ENCODE peak calls at places on chromosomes 12 and 14, in six cellular contexts. I is kidney epithelial cell, R is cardiac fibroblast, E is MM.1S, K is AG09309, F is Panc1. H is an unnamed sample.

GRCh38 chr14:71739273-71739990 is 192.8 kb upstream of the RGS6 start:
- DNase-seq in I (peak; percentile 70), R (peak; percentile 21), E (no peak), F (no peak), K (no peak), H (no peak)

GRCh38 chr12:87112946-87113345 is 856.8 kb upstream of the MGAT4C start:
- DNase-seq in K (no peak), E (no peak), I (no peak), R (no peak), F (no peak), H (no peak)

GRCh38 chr12:94621662-94622359 is 28.5 kb downstream of the TMCC3 start:
- DNase-seq in I (peak; percentile 88), E (peak; percentile 83), K (no peak), R (peak; percentile 19), F (no peak), H (peak; percentile 59)

GRCh38 chr12:67541625-67541991 is 106.9 kb upstream of the DYRK2 start:
- DNase-seq in I (no peak), F (no peak), K (no peak), E (peak; percentile 78), R (no peak), H (no peak)

GRCh38 chr12:117189725-117190209 is 503 bp downstream of the FBXO21 start:
- DNase-seq in F (no peak), K (no peak), R (peak; percentile 26), I (no peak), E (no peak), H (peak; percentile 20)

GRCh38 chr12:46430340-46430948 is 57.9 kb upstream of the SLC38A2 start:
- DNase-seq in R (peak; percentile 90), F (peak; percentile 94), K (peak; percentile 59), E (no peak), I (peak; percentile 80), H (peak; percentile 91)

GRCh38 chr14:75980856-75981255 is 939 bp downstream of the TGFB3 start:
- DNase-seq in I (no peak), K (no peak), R (peak; percentile 39), F (no peak), E (no peak), H (peak; percentile 27)

GRCh38 chr12:117502233-117502632 is 140.8 kb upstream of the NOS1 start:
- DNase-seq in I (no peak), R (no peak), E (no peak), K (no peak), F (no peak), H (no peak)

GRCh38 chr12:65122661-65123060 is 1.6 kb upstream of the WIF1 start:
- DNase-seq in K (no peak), R (no peak), E (no peak), F (no peak), I (no peak), H (no peak)

GRCh38 chr14:67420102-67420739 is 8.3 kb upstream of the PLEK2 start:
- DNase-seq in K (no peak), F (no peak), I (no peak), E (peak; percentile 43), R (no peak), H (no peak)

GRCh38 chr12:82375201-82375600 is 16.9 kb downstream of the METTL25 start:
- DNase-seq in E (no peak), F (no peak), K (no peak), I (no peak), R (no peak), H (no peak)

GRCh38 chr12:65999564-66000280 is 130.8 kb downstream of the LLPH start:
- DNase-seq in R (peak; percentile 44), K (no peak), F (no peak), I (peak; percentile 52), E (no peak), H (no peak)

GRCh38 chr14:90815567-90815816 is 738 bp downstream of the TTC7B start:
- DNase-seq in F (no peak), I (no peak), E (no peak), R (no peak), K (no peak), H (no peak)

DNA sequence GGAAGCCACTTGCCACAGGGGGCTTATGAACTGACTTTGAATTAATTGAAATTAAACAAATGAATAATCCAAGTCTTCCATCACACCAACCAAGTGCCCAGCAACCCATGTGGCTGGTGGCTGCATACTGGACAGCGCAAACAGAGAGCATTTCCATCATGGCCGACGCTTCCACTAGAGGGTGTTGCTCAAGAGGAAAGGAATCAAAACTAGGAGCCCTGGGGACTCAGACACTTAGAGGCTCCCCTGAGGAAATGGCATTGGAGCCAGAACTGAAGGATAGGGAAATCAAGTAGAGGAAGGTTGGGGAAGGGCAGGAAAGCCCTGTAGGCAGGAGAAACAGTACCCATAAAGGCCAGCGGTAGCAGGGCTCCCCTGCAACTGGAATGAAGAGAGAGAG is 50.6 kb upstream of the NUAK1 start:
- DNase-seq in I (no peak), R (no peak), E (no peak), F (no peak), K (no peak), H (no peak)
- TF ChIP-seq CTCF in I (no peak), R (no peak), E (no peak), F (peak; percentile 36), K (no peak), H (no peak)

GRCh38 chr14:57189070-57189469 is 79.6 kb downstream of the EXOC5 start:
- DNase-seq in K (no peak), I (no peak), F (no peak), E (no peak), R (peak; percentile 34), H (peak; percentile 25)
- TF ChIP-seq CTCF in K (peak; percentile 36), I (no peak), F (peak; percentile 34), E (no peak), R (peak; percentile 6), H (peak; percentile 30)

GRCh38 chr14:36254020-36254614 is 66.3 kb downstream of the MBIP start:
- DNase-seq in F (no peak), I (peak; percentile 31), R (peak; percentile 7), E (no peak), K (no peak), H (peak; percentile 17)
- TF ChIP-seq CTCF in F (no peak), I (peak; percentile 51), R (peak; percentile 11), E (no peak), K (peak; percentile 28), H (peak; percentile 43)

GRCh38 chr14:64060648-64061096 is 207.9 kb downstream of the SYNE2 start:
- DNase-seq in E (peak; percentile 7), R (peak; percentile 17), K (no peak), I (no peak), F (peak; percentile 20), H (peak; percentile 51)
- TF ChIP-seq CTCF in E (peak; percentile 46), R (peak; percentile 70), K (peak; percentile 51), I (peak; percentile 39), F (peak; percentile 54), H (peak; percentile 80)

GRCh38 chr12:112296183-112296582 is 86.0 kb downstream of the HECTD4 start:
- DNase-seq in F (no peak), R (no peak), K (no peak), E (no peak), I (no peak), H (no peak)

GRCh38 chr12:112299704-112300103 is 82.5 kb downstream of the HECTD4 start:
- DNase-seq in I (no peak), R (no peak), E (no peak), K (no peak), F (no peak), H (no peak)

GRCh38 chr12:112297188-112297587 is 85.0 kb downstream of the HECTD4 start:
- DNase-seq in E (no peak), K (no peak), F (no peak), I (no peak), R (no peak), H (no peak)

DNA sequence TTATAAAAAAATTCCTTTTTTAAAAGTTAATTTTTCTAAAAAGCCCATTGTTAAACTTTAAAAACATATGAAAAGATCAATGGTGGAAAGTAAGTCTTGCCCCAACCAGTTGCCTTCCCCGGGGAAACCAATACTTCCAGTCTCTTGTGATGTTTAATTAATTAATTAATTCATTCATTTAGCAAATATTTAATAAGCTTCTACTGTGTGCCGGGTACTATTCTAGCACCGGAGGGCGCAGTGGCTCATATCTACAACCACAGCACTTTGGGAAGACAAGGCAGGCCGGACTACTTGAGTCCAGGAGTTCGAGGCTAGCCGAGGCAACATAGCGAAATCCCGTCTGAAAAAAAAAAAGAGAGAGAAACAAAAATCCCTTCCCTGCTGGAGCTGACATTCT is 87.4 kb downstream of the HECTD4 start:
- DNase-seq in R (peak; percentile 42), E (no peak), K (no peak), F (no peak), I (no peak), H (peak; percentile 47)
- TF ChIP-seq CTCF in R (peak; percentile 23), E (no peak), K (peak; percentile 19), F (no peak), I (peak; percentile 11), H (peak; percentile 32)

GRCh38 chr14:78314484-78314883 is 144.3 kb downstream of the NRXN3 start:
- DNase-seq in K (no peak), I (no peak), E (no peak), F (no peak), R (no peak), H (no peak)

GRCh38 chr14:78313499-78313898 is 143.3 kb downstream of the NRXN3 start:
- DNase-seq in K (no peak), F (no peak), R (no peak), I (no peak), E (no peak), H (no peak)

GRCh38 chr14:78319411-78319810 is 149.2 kb downstream of the NRXN3 start:
- DNase-seq in R (no peak), E (no peak), I (no peak), K (no peak), F (no peak), H (no peak)

GRCh38 chr14:78316711-78317110 is 146.5 kb downstream of the NRXN3 start:
- DNase-seq in F (no peak), K (no peak), I (no peak), E (no peak), R (no peak), H (no peak)

DNA sequence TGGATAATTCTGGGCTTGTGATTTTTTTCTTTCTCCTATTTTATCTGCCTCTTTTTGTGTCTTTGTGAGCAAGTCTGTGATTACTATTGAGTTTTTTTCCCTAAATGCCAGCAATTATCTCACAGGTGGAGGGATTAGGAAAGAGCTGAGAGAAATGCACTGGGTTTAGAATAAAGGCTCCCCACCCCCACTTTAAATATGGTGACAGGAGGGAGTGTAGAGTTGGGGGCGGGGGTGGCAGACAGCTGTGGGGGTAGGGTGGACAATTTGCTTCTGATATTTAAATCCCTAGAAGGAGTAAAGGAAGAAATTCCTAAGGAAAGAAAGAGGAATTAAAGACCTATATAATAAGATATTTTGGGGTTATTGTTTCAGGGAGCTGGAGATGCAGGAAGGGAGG is 145.9 kb downstream of the NRXN3 start:
- DNase-seq in K (no peak), I (no peak), E (no peak), R (no peak), F (no peak), H (no peak)
- TF ChIP-seq CTCF in K (no peak), I (no peak), E (no peak), R (no peak), F (no peak), H (no peak)